ENCODE peak calls at places on chromosomes 5 and 9, in ten cellular contexts. Q is endothelial cell, L is psoas muscle, C is AG04450, F is esophagus squamous epithelium, P is fibroblast of pulmonary artery, Y is GM06990, N is testis, B is coronary artery, W is nephron progenitor cell. H is an unnamed sample.

GRCh38 chr5:179287071-179287470 is 58.2 kb downstream of the ADAMTS2 start:
- DNase-seq in Q (no peak), L (no peak), C (no peak), F (no peak), P (no peak), Y (no peak), N (no peak), B (no peak), W (no peak), H (no peak)

GRCh38 chr5:65338606-65339151 is 143.0 kb downstream of the ADAMTS6 start:
- DNase-seq in Q (no peak), L (peak; percentile 50), C (no peak), F (no peak), P (no peak), Y (no peak), N (no peak), B (no peak), W (no peak), H (no peak)

GRCh38 chr5:172093965-172094364 is 87.5 kb upstream of the FBXW11 start:
- DNase-seq in Q (no peak), L (no peak), C (no peak), F (no peak), P (peak; percentile 78), Y (no peak), N (peak; percentile 64), B (no peak), W (no peak), H (no peak)

GRCh38 chr9:137679695-137680305 is 61.0 kb downstream of the EHMT1 start:
- DNase-seq in Q (no peak), L (no peak), C (no peak), F (no peak), P (no peak), Y (no peak), N (no peak), B (no peak), W (no peak), H (no peak)

GRCh38 chr9:89357331-89358197 is 39.3 kb downstream of the SECISBP2 start:
- DNase-seq in Q (no peak), L (no peak), C (no peak), F (no peak), P (no peak), Y (no peak), N (no peak), B (peak; percentile 55), W (no peak), H (no peak)

GRCh38 chr9:112241491-112241890 is 66.4 kb upstream of the SUSD1 start:
- DNase-seq in Q (no peak), L (no peak), C (no peak), F (no peak), P (peak; percentile 42), Y (no peak), N (no peak), B (no peak), W (no peak), H (no peak)

GRCh38 chr9:105308448-105309412 is 64.3 kb downstream of the SLC44A1 start:
- DNase-seq in Q (no peak), L (no peak), C (no peak), F (no peak), P (no peak), Y (no peak), N (no peak), B (no peak), W (no peak), H (no peak)

GRCh38 chr9:98235126-98235525 is 20.3 kb downstream of the TBC1D2 start:
- DNase-seq in Q (no peak), L (no peak), C (no peak), F (no peak), P (no peak), Y (no peak), N (no peak), B (no peak), W (no peak), H (no peak)

GRCh38 chr5:104913840-104914239 is 1351.3 kb upstream of the NUDT12 start:
- DNase-seq in Q (no peak), L (no peak), C (no peak), F (no peak), P (no peak), Y (no peak), N (no peak), B (no peak), W (no peak), H (no peak)

GRCh38 chr5:32639943-32640342 is 54.6 kb downstream of the SUB1 start:
- DNase-seq in Q (no peak), L (no peak), C (no peak), F (no peak), P (no peak), Y (no peak), N (no peak), B (no peak), W (no peak), H (no peak)

GRCh38 chr9:129437626-129438323 is 183.1 kb downstream of the C9orf50 start:
- DNase-seq in Q (no peak), L (no peak), C (no peak), F (no peak), P (no peak), Y (no peak), N (no peak), B (peak; percentile 76), W (no peak), H (no peak)

GRCh38 chr9:90842984-90843383 is 41.4 kb downstream of the SYK start:
- DNase-seq in Q (no peak), L (no peak), C (no peak), F (no peak), P (no peak), Y (no peak), N (no peak), B (no peak), W (no peak), H (no peak)

GRCh38 chr5:15796557-15796956 is 296.6 kb downstream of the FBXL7 start:
- DNase-seq in Q (no peak), L (no peak), C (no peak), F (no peak), P (no peak), Y (no peak), N (no peak), B (no peak), W (no peak), H (no peak)

GRCh38 chr5:84274585-84275468 is 109.9 kb downstream of the EDIL3 start:
- DNase-seq in Q (peak; percentile 45), L (no peak), C (no peak), F (no peak), P (peak; percentile 66), Y (no peak), N (peak; percentile 51), B (no peak), W (peak; percentile 47), H (no peak)
- TF ChIP-seq CTCF in Q (peak; percentile 81), L (peak; percentile 12), C (peak; percentile 63), F (no peak), P (peak; percentile 66), Y (peak; percentile 55), N (peak; percentile 31), B (peak; percentile 29), W (peak; percentile 65), H (peak; percentile 47)

GRCh38 chr5:14665110-14665822 is 748 bp downstream of the OTULIN start:
- DNase-seq in Q (peak; percentile 24), L (peak; percentile 46), C (no peak), F (no peak), P (peak; percentile 21), Y (peak; percentile 52), N (peak; percentile 61), B (no peak), W (peak; percentile 25), H (no peak)
- TF ChIP-seq CTCF in Q (no peak), L (no peak), C (no peak), F (no peak), P (no peak), Y (peak; percentile 25), N (no peak), B (no peak), W (no peak), H (no peak)

GRCh38 chr9:18142964-18143363 is 331.0 kb upstream of the ADAMTSL1 start:
- DNase-seq in Q (peak; percentile 17), L (no peak), C (no peak), F (no peak), P (peak; percentile 25), Y (no peak), N (peak; percentile 19), B (no peak), W (no peak), H (no peak)
- TF ChIP-seq CTCF in Q (no peak), L (no peak), C (peak; percentile 30), F (no peak), P (peak; percentile 51), Y (peak; percentile 26), N (no peak), B (no peak), W (peak; percentile 8), H (no peak)

GRCh38 chr9:134625361-134626140 is 16.1 kb upstream of the COL5A1 start:
- DNase-seq in Q (no peak), L (no peak), C (no peak), F (no peak), P (peak; percentile 78), Y (no peak), N (no peak), B (no peak), W (no peak), H (no peak)
- TF ChIP-seq CTCF in Q (no peak), L (no peak), C (no peak), F (no peak), P (no peak), Y (no peak), N (no peak), B (no peak), W (no peak), H (no peak)

GRCh38 chr9:9791621-9792020 is 821.2 kb downstream of the PTPRD start:
- DNase-seq in Q (no peak), L (no peak), C (no peak), F (no peak), P (peak; percentile 16), Y (no peak), N (no peak), B (no peak), W (no peak), H (no peak)
- TF ChIP-seq CTCF in Q (no peak), L (no peak), C (no peak), F (no peak), P (no peak), Y (no peak), N (no peak), B (no peak), W (no peak), H (peak; percentile 5)

GRCh38 chr5:132265336-132266030 is 8.0 kb downstream of the PDLIM4 start:
- DNase-seq in Q (peak; percentile 58), L (peak; percentile 63), C (peak; percentile 81), F (no peak), P (peak; percentile 96), Y (no peak), N (no peak), B (peak; percentile 88), W (peak; percentile 51), H (peak; percentile 89)
- TF ChIP-seq CTCF in Q (no peak), L (no peak), C (no peak), F (no peak), P (peak; percentile 8), Y (no peak), N (no peak), B (no peak), W (no peak), H (no peak)

GRCh38 chr5:141343953-141344463 is 379 bp downstream of the PCDHGA3 start:
- DNase-seq in Q (no peak), L (no peak), C (no peak), F (no peak), P (no peak), Y (no peak), N (no peak), B (no peak), W (no peak), H (no peak)
- TF ChIP-seq CTCF in Q (no peak), L (no peak), C (no peak), F (no peak), P (no peak), Y (no peak), N (no peak), B (no peak), W (no peak), H (no peak)

GRCh38 chr9:115694014-115694413 is 459.6 kb upstream of the PAPPA start:
- DNase-seq in Q (peak; percentile 23), L (no peak), C (peak; percentile 78), F (no peak), P (peak; percentile 99), Y (no peak), N (no peak), B (no peak), W (peak; percentile 6), H (peak; percentile 92)
- TF ChIP-seq CTCF in Q (no peak), L (peak; percentile 25), C (peak; percentile 54), F (no peak), P (peak; percentile 63), Y (no peak), N (peak; percentile 13), B (no peak), W (peak; percentile 36), H (peak; percentile 42)

H was measured in AG09319.